ENCODE peak calls at places on chromosomes 16 and 17, in eight cellular contexts. N is progenitor cell of endocrine pancreas; V is omental fat pad; K is CD4-positive, alpha-beta T cell; U is neural crest cell; Q is IMR-90; C is natural killer cell; Y is gastrocnemius medialis. W is an unnamed sample.

GRCh38 chr17:73467651-73468050 is 155.8 kb upstream of the CDC42EP4 start:
- DNase-seq in N (no peak), V (no peak), K (no peak), U (no peak), Q (no peak), C (no peak), Y (no peak), W (no peak)

GRCh38 chr16:23833960-23834685 is 1.7 kb upstream of the PRKCB start:
- DNase-seq in N (no peak), V (no peak), K (peak; percentile 8), U (no peak), Q (no peak), C (no peak), Y (no peak), W (no peak)

GRCh38 chr17:78034429-78035091 is 76.1 kb downstream of the TNRC6C start:
- DNase-seq in N (no peak), V (no peak), K (no peak), U (no peak), Q (peak; percentile 67), C (no peak), Y (no peak), W (no peak)

GRCh38 chr16:11196286-11196828 is 59.6 kb downstream of the SOCS1 start:
- DNase-seq in N (no peak), V (no peak), K (no peak), U (no peak), Q (peak; percentile 81), C (no peak), Y (no peak), W (no peak)

GRCh38 chr17:1909985-1910384 is 80.2 kb downstream of the RPA1 start:
- DNase-seq in N (no peak), V (no peak), K (no peak), U (no peak), Q (no peak), C (no peak), Y (no peak), W (no peak)

GRCh38 chr16:89973654-89974335 is 25.2 kb downstream of the DEF8 start:
- DNase-seq in N (no peak), V (no peak), K (no peak), U (no peak), Q (no peak), C (no peak), Y (no peak), W (no peak)

GRCh38 chr17:59964455-59965328 is at the start of gene RNFT1:
- DNase-seq in N (peak; percentile 85), V (peak; percentile 90), K (peak; percentile 86), U (peak; percentile 83), Q (peak; percentile 75), C (peak; percentile 91), Y (peak; percentile 88), W (peak; percentile 55)

GRCh38 chr17:33968350-33969044 is 286.6 kb upstream of the CCL2 start:
- DNase-seq in N (no peak), V (no peak), K (no peak), U (no peak), Q (no peak), C (peak; percentile 28), Y (no peak), W (no peak)

GRCh38 chr16:6682142-6682811 is 650.4 kb upstream of the RBFOX1 start:
- DNase-seq in N (peak; percentile 23), V (no peak), K (no peak), U (peak; percentile 60), Q (no peak), C (no peak), Y (no peak), W (no peak)

GRCh38 chr16:13143551-13143950 is 242.2 kb downstream of the SHISA9 start:
- DNase-seq in N (no peak), V (no peak), K (no peak), U (no peak), Q (no peak), C (no peak), Y (no peak), W (no peak)

GRCh38 chr17:54261465-54261864 is 438.7 kb downstream of the KIF2B start:
- DNase-seq in N (no peak), V (no peak), K (no peak), U (no peak), Q (no peak), C (no peak), Y (no peak), W (no peak)

GRCh38 chr17:75300280-75300679 is 11.0 kb upstream of the SLC25A19 start:
- DNase-seq in N (no peak), V (no peak), K (no peak), U (no peak), Q (no peak), C (no peak), Y (no peak), W (no peak)

GRCh38 chr17:39739020-39739884 is 1.5 kb downstream of the GRB7 start:
- DNase-seq in N (peak; percentile 48), V (peak; percentile 39), K (no peak), U (no peak), Q (no peak), C (no peak), Y (no peak), W (no peak)

GRCh38 chr17:67980456-67980855 is 15.8 kb downstream of the C17orf58 start:
- DNase-seq in N (no peak), V (no peak), K (no peak), U (no peak), Q (no peak), C (no peak), Y (no peak), W (no peak)

GRCh38 chr17:59331929-59332889 is 754 bp downstream of the YPEL2 start:
- DNase-seq in N (peak; percentile 24), V (peak; percentile 25), K (peak; percentile 16), U (no peak), Q (no peak), C (peak; percentile 33), Y (peak; percentile 72), W (peak; percentile 82)

GRCh38 chr17:62966426-62967110 is 533 bp downstream of the TANC2 start:
- DNase-seq in N (no peak), V (no peak), K (no peak), U (peak; percentile 59), Q (peak; percentile 18), C (no peak), Y (no peak), W (no peak)

GRCh38 chr17:72618018-72618509 is 474.4 kb downstream of the SLC39A11 start:
- DNase-seq in N (no peak), V (no peak), K (peak; percentile 17), U (no peak), Q (no peak), C (no peak), Y (no peak), W (no peak)

GRCh38 chr16:12147681-12148479 is 171.3 kb downstream of the SNX29 start:
- DNase-seq in N (no peak), V (no peak), K (no peak), U (no peak), Q (no peak), C (no peak), Y (no peak), W (no peak)

GRCh38 chr17:28807925-28808641 is 34.5 kb downstream of the FAM222B start:
- DNase-seq in N (no peak), V (no peak), K (no peak), U (no peak), Q (peak; percentile 92), C (no peak), Y (peak; percentile 40), W (no peak)

GRCh38 chr17:77235370-77236080 is 94.8 kb downstream of the SEC14L1 start:
- DNase-seq in N (no peak), V (no peak), K (no peak), U (no peak), Q (peak; percentile 88), C (no peak), Y (no peak), W (peak; percentile 85)

DNA sequence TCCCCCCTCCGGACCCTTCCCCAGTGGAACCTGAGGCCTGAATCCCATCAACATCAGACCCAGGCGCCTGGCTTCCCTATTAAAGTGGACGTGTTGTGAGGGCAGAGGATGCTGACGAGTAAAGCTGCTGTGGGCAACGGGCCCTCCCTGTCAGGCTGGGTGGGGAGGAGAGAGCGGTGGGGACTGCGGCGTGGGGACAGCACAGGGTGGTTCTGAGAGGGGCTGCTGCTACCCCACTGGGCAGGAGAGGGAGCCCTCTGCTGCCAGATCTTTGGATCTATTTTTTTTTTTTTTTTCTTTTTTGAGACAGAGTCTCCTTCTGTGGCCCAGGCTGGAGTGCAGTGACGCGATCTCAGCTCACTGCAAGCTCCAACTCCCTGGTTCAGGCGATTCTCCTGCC is 5.9 kb downstream of the CA5A start:
- DNase-seq in N (no peak), V (no peak), K (no peak), U (no peak), Q (no peak), C (no peak), Y (no peak), W (no peak)
- TF ChIP-seq CTCF in N (peak; percentile 51), V (no peak), K (no peak), U (peak; percentile 52), Q (peak; percentile 43), C (no peak), Y (no peak), W (no peak)

DNA sequence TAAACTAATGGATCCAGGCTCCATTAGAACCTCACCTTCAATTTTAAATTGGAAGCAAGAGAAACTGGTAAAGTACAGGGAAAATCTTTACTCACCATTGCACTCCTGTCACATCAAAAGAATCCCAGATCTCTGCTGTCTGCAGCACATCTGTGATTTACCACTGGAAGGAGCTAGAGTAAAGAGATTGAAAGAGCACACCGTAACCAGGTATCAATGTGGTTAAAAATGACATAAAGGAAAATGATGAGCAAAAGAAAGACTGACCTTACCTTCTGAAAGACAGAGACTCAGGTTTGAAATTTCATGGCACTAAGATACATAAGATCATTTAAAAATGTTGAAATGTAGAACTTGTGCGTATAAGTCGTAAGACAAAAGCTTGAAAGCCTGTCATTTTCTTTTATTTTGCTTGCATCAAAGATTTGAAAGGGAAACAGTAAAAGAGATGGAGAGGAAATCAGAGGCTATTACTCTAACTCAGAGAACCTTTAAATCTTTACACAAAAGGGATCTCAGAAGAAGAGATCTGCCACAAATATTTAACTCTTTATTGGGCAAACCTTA is 678.2 kb upstream of the GOT2 start:
- DNase-seq in N (no peak), V (no peak), K (no peak), U (no peak), Q (peak; percentile 30), C (no peak), Y (no peak), W (no peak)
- TF ChIP-seq CTCF in N (peak; percentile 62), V (no peak), K (no peak), U (peak; percentile 63), Q (peak; percentile 54), C (no peak), Y (no peak), W (no peak)

GRCh38 chr16:85634747-85635544 is 21.8 kb downstream of the GSE1 start:
- DNase-seq in N (no peak), V (no peak), K (no peak), U (no peak), Q (no peak), C (no peak), Y (no peak), W (no peak)
- TF ChIP-seq CTCF in N (peak; percentile 42), V (no peak), K (no peak), U (peak; percentile 44), Q (peak; percentile 9), C (no peak), Y (no peak), W (no peak)

DNA sequence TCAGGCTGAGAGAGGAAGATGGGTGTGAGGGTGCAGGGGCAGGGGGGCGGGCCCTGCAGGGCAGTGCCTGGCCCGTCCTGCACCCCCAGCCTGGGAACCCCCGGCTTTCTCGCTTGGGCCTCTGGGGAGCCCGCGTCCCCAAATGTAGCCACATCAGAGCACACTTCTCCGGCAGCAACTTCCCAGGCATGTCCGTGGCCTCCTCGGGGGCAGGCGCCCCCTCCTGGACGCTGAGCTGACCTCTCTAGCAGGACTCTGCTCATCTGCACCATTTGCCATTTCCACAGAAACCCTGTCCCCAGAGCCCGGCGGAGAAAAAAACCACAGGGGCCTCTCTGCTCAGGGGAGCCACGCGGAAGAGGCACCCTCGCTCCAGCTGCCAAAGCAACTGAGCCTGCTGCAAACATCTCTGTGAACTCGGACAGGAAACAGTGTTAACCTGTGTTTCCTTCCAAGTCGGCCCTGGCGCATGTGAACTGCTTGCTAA is 63.4 kb downstream of the KLHDC4 start:
- DNase-seq in N (no peak), V (no peak), K (peak; percentile 18), U (peak; percentile 31), Q (peak; percentile 30), C (peak; percentile 40), Y (no peak), W (no peak)
- TF ChIP-seq CTCF in N (peak; percentile 63), V (no peak), K (peak; percentile 35), U (peak; percentile 60), Q (peak; percentile 55), C (peak; percentile 41), Y (no peak), W (no peak)

W was measured in ascending aorta.